ENCODE peak calls at places on chromosomes 4 and X, in nine cellular contexts. I is AG04450, J is endothelial cell, R is AG10803, E is heart right ventricle, P is mammary epithelial cell, D is right atrium auricular region, W is PC-3, X is cardiac fibroblast. B is an unnamed sample.

GRCh38 chr4:54913751-54914526 is 211.5 kb downstream of the KDR start:
- DNase-seq in J (peak; percentile 44), X (peak; percentile 16), D (no peak), R (peak; percentile 29), I (no peak), W (peak; percentile 68), P (no peak), E (no peak), B (no peak)

GRCh38 chr4:83905952-83906351 is 370.0 kb downstream of the GPAT3 start:
- DNase-seq in E (no peak), P (no peak), D (no peak), I (no peak), X (no peak), R (no peak), J (peak; percentile 39), W (peak; percentile 33), B (no peak)

GRCh38 chr4:188722911-188723310 is 583.7 kb downstream of the TRIML1 start:
- DNase-seq in X (no peak), E (no peak), P (no peak), I (peak; percentile 13), D (no peak), R (peak; percentile 65), W (no peak), J (no peak), B (no peak)

GRCh38 chrX:826026-826425 is 195.4 kb downstream of the SHOX start:
- DNase-seq in I (no peak), J (no peak), X (peak; percentile 3), R (peak; percentile 89), E (no peak), P (no peak), W (no peak), D (no peak), B (no peak)

GRCh38 chr4:12852338-12853307 is 631.5 kb downstream of the RAB28 start:
- DNase-seq in D (no peak), E (no peak), R (peak; percentile 69), X (peak; percentile 72), J (peak; percentile 16), W (peak; percentile 73), I (peak; percentile 13), P (peak; percentile 59), B (peak; percentile 59)

GRCh38 chr4:39528056-39528465 is 822 bp upstream of the UGDH start:
- DNase-seq in I (peak; percentile 49), D (peak; percentile 90), P (no peak), J (no peak), E (no peak), W (peak; percentile 64), X (peak; percentile 88), R (peak; percentile 79), B (peak; percentile 31)

GRCh38 chr4:9800878-9801277 is 19.4 kb downstream of the DRD5 start:
- DNase-seq in W (no peak), P (no peak), I (no peak), E (no peak), R (peak; percentile 2), J (no peak), D (no peak), X (no peak), B (no peak)

GRCh38 chr4:139084425-139085093 is 69.0 kb downstream of the NOCT start:
- DNase-seq in I (no peak), X (no peak), R (no peak), J (peak; percentile 90), E (no peak), P (no peak), D (no peak), W (no peak), B (no peak)

GRCh38 chr4:187668683-187669082 is 326.9 kb upstream of the ZFP42 start:
- DNase-seq in E (no peak), R (no peak), J (no peak), D (no peak), W (peak; percentile 42), P (peak; percentile 60), I (no peak), X (no peak), B (no peak)

GRCh38 chr4:77617203-77617602 is 11.6 kb downstream of the CXCL13 start:
- DNase-seq in J (no peak), R (peak; percentile 37), W (peak; percentile 55), X (no peak), D (no peak), I (no peak), E (no peak), P (peak; percentile 74), B (no peak)

GRCh38 chr4:176377705-176378302 is 58.0 kb downstream of the SPCS3 start:
- DNase-seq in P (peak; percentile 41), X (peak; percentile 30), D (no peak), J (no peak), W (peak; percentile 59), R (peak; percentile 25), I (no peak), E (no peak), B (no peak)

GRCh38 chrX:149962859-149963757 is 24.8 kb upstream of the EOLA2 start:
- DNase-seq in D (no peak), P (peak; percentile 49), J (peak; percentile 31), X (peak; percentile 73), I (peak; percentile 33), W (peak; percentile 77), E (no peak), R (peak; percentile 63), B (peak; percentile 24)

GRCh38 chrX:128106630-128107029 is 54.4 kb upstream of the ACTRT1 start:
- DNase-seq in E (no peak), I (no peak), X (no peak), D (no peak), P (no peak), J (peak; percentile 4), R (no peak), W (peak; percentile 42), B (no peak)
- TF ChIP-seq CTCF in E (no peak), I (no peak), X (no peak), D (no peak), P (peak; percentile 63), J (no peak), R (no peak), W (peak; percentile 58), B (peak; percentile 23)

DNA sequence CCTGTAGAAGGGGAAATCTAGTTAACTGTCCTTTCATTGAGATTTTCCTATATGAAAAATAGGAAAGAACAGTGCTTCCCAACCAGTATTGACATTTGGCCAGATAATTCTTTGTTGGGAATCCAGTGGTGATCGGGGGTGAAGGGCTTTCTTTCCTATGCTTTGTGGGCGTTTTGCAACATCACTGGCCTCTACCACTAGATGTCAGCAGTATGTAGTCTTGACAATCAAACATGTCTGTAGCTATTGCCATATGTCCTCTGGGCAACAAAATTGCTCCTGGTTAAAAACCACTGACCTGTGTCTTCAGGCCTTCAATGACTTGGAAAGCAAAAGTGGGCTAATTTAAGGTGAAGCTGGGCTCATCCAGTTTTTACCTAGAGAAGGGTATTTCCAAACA is 658.5 kb downstream of the DACH2 start:
- DNase-seq in E (no peak), P (peak; percentile 2), J (peak; percentile 4), I (no peak), R (no peak), X (no peak), W (peak; percentile 24), D (no peak), B (no peak)
- TF ChIP-seq CTCF in E (no peak), P (peak; percentile 61), J (no peak), I (peak; percentile 18), R (no peak), X (peak; percentile 14), W (peak; percentile 47), D (peak; percentile 22), B (peak; percentile 36)

DNA sequence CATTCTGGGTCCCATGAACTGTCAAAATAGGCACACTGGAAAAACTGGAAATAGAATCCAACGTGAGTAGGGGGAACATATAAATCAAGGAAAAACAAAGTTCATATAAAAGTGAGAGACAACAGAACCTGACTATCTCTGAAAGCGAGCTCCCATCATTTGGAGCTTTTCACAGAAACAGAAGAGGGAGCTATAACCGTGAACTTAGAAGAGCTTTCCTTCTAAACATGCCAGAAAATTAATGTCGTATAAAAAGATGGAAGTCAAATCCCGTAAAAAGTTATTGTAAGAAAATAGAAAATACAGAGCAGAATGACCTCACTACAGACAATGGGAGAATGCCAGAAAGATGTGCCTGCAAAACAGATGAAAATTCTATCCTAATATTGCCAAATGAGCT is 23.9 kb upstream of the HSD17B10 start:
- DNase-seq in P (no peak), R (no peak), X (no peak), I (no peak), W (peak; percentile 9), J (no peak), E (no peak), D (no peak), B (no peak)
- TF ChIP-seq CTCF in P (peak; percentile 43), R (peak; percentile 42), X (peak; percentile 19), I (peak; percentile 44), W (peak; percentile 50), J (no peak), E (no peak), D (no peak), B (peak; percentile 7)

GRCh38 chrX:29231800-29232199 is 644.6 kb downstream of the IL1RAPL1 start:
- DNase-seq in W (peak; percentile 25), E (no peak), X (peak; percentile 26), P (no peak), J (no peak), D (no peak), R (no peak), I (no peak), B (no peak)

GRCh38 chrX:29233592-29234179 is 646.4 kb downstream of the IL1RAPL1 start:
- DNase-seq in R (no peak), X (peak; percentile 2), J (no peak), D (no peak), E (no peak), I (no peak), P (no peak), W (no peak), B (no peak)

GRCh38 chrX:29225670-29226069 is 638.4 kb downstream of the IL1RAPL1 start:
- DNase-seq in X (no peak), P (no peak), E (no peak), I (no peak), W (no peak), R (no peak), J (no peak), D (no peak), B (no peak)

GRCh38 chrX:29229802-29230201 is 642.6 kb downstream of the IL1RAPL1 start:
- DNase-seq in D (no peak), E (no peak), J (no peak), P (peak; percentile 35), W (peak; percentile 78), X (no peak), R (no peak), I (no peak), B (no peak)
- TF ChIP-seq CTCF in D (no peak), E (no peak), J (no peak), P (no peak), W (no peak), X (no peak), R (no peak), I (no peak), B (no peak)

GRCh38 chrX:109635151-109635550 is 10.2 kb upstream of the KCNE5 start:
- DNase-seq in P (peak; percentile 3), J (no peak), I (no peak), W (peak; percentile 39), E (no peak), D (no peak), R (peak; percentile 4), X (peak; percentile 26), B (no peak)
- TF ChIP-seq CTCF in P (peak; percentile 55), J (peak; percentile 49), I (peak; percentile 48), W (peak; percentile 66), E (peak; percentile 41), D (peak; percentile 55), R (peak; percentile 54), X (peak; percentile 38), B (peak; percentile 55)

GRCh38 chrX:76420237-76420636 is 7.3 kb upstream of the MAGEE1 start:
- DNase-seq in I (no peak), D (no peak), E (no peak), J (no peak), X (no peak), R (no peak), W (peak; percentile 19), P (no peak), B (no peak)
- TF ChIP-seq CTCF in I (no peak), D (peak; percentile 30), E (no peak), J (no peak), X (no peak), R (peak; percentile 23), W (no peak), P (peak; percentile 26), B (no peak)